ENCODE peak calls at places on chromosomes 11 and 22, in four cellular contexts. H, J, F and Z are unnamed samples.

GRCh38 chr11:114085965-114086364 is 26.5 kb downstream of the ZBTB16 start:
- DNase-seq in F (no peak), J (no peak), H (no peak), Z (no peak)

GRCh38 chr11:113974741-113975470 is at the start of gene HTR3A:
- DNase-seq in J (peak; percentile 43), F (peak; percentile 9), H (peak; percentile 43), Z (no peak)

GRCh38 chr11:45026835-45027234 is 76.2 kb upstream of the TP53I11 start:
- DNase-seq in H (peak; percentile 28), J (no peak), F (no peak), Z (no peak)

GRCh38 chr11:94815705-94816344 is 47.7 kb downstream of the AMOTL1 start:
- DNase-seq in F (no peak), H (no peak), J (no peak), Z (no peak)

GRCh38 chr11:119344291-119345010 is 2.1 kb downstream of the MFRP start:
- DNase-seq in J (no peak), F (no peak), H (no peak), Z (no peak)

GRCh38 chr11:70097783-70098182 is 19.7 kb downstream of the ANO1 start:
- DNase-seq in H (no peak), J (no peak), F (no peak), Z (no peak)

GRCh38 chr11:1778141-1778911 is 14.6 kb upstream of the CTSD start:
- DNase-seq in J (no peak), F (no peak), H (peak; percentile 16), Z (no peak)

GRCh38 chr11:35352107-35352888 is 67.1 kb downstream of the SLC1A2 start:
- DNase-seq in F (no peak), H (no peak), J (no peak), Z (no peak)

GRCh38 chr11:77126861-77127673 is 979 bp upstream of the MYO7A start:
- DNase-seq in F (no peak), J (no peak), H (peak; percentile 89), Z (no peak)

GRCh38 chr11:69108030-69108429 is 47.7 kb upstream of the SMIM38 start:
- DNase-seq in J (no peak), F (no peak), H (no peak), Z (no peak)

GRCh38 chr22:40039482-40039881 is 44.7 kb downstream of the FAM83F start:
- DNase-seq in H (no peak), F (no peak), J (no peak), Z (no peak)

GRCh38 chr11:57325735-57326048 is 940 bp upstream of the TNKS1BP1 start:
- DNase-seq in H (peak; percentile 51), J (no peak), F (no peak), Z (no peak)

GRCh38 chr11:86116386-86116726 is 47.5 kb upstream of the PICALM start:
- DNase-seq in H (peak; percentile 16), F (no peak), J (no peak), Z (no peak)

GRCh38 chr22:33431300-33431699 is 373.1 kb upstream of the SYN3 start:
- DNase-seq in H (no peak), F (no peak), J (no peak), Z (no peak)

GRCh38 chr11:112174789-112175595 is at the start of gene BCO2:
- DNase-seq in H (peak; percentile 79), F (peak; percentile 70), J (no peak), Z (peak; percentile 74)
- TF ChIP-seq SIN3A in H (no peak), F (no peak), J (peak; percentile 68), Z (no peak)

GRCh38 chr22:37069319-37069718 is 17.8 kb downstream of the KCTD17 start:
- DNase-seq in H (no peak), F (no peak), J (no peak), Z (no peak)
- H3K4me3 ChIP-seq in H (no peak overlapping the region), F (no peak overlapping the region), J (peak overlapping the region; percentile 31), Z (no peak overlapping the region)

GRCh38 chr11:108963118-108963517 is 298.2 kb downstream of the DDX10 start:
- DNase-seq in J (no peak), F (no peak), H (no peak), Z (no peak)

GRCh38 chr11:108966206-108966605 is 301.3 kb downstream of the DDX10 start:
- DNase-seq in J (no peak), H (no peak), F (no peak), Z (no peak)

GRCh38 chr11:108967571-108967970 is 302.7 kb downstream of the DDX10 start:
- DNase-seq in J (no peak), H (peak; percentile 58), F (no peak), Z (no peak)

GRCh38 chr11:108966978-108967377 is 302.1 kb downstream of the DDX10 start:
- DNase-seq in H (no peak), F (no peak), J (no peak), Z (no peak)

GRCh38 chr11:108965602-108966001 is 300.7 kb downstream of the DDX10 start:
- DNase-seq in J (no peak), F (no peak), H (no peak), Z (no peak)
- TF ChIP-seq SIN3A in J (no peak), F (no peak), H (no peak), Z (no peak)

DNA sequence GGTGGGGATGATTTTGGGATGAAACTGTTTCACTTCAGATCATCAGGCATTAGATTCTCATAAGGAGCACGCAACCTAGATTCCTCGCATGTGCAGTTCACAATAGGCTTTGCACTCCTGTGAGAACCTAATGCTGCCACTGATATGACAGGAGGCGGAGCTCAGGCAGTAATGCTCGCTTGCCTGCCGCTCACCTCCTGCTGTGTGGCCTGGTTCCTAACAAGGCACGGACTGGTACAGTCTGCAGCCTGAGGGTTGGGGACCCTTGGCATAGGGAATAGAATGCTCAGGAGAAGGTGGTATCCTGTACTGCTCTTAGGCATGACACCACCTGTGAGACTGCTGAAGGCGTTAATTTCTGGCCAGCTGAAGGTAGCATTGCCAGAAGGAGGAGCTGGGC is 47.0 kb downstream of the STIM1 start:
- DNase-seq in F (no peak), H (no peak), J (no peak), Z (no peak)
- H3K4me3 ChIP-seq in F (no peak overlapping the region), H (no peak overlapping the region), J (no peak overlapping the region), Z (no peak overlapping the region)

GRCh38 chr11:14904745-14905103 is 12.7 kb upstream of the CYP2R1 start:
- DNase-seq in F (no peak), H (no peak), J (no peak), Z (no peak)

GRCh38 chr11:14905104-14906033 is 13.3 kb upstream of the CYP2R1 start:
- DNase-seq in H (peak; percentile 27), J (peak; percentile 74), F (no peak), Z (no peak)

GRCh38 chr11:14907411-14908213 is 15.6 kb upstream of the CYP2R1 start:
- DNase-seq in F (peak; percentile 71), H (peak; percentile 71), J (no peak), Z (no peak)

GRCh38 chr11:14906614-14907392 is 14.8 kb upstream of the CYP2R1 start:
- DNase-seq in H (peak; percentile 15), F (no peak), J (no peak), Z (no peak)

DNA sequence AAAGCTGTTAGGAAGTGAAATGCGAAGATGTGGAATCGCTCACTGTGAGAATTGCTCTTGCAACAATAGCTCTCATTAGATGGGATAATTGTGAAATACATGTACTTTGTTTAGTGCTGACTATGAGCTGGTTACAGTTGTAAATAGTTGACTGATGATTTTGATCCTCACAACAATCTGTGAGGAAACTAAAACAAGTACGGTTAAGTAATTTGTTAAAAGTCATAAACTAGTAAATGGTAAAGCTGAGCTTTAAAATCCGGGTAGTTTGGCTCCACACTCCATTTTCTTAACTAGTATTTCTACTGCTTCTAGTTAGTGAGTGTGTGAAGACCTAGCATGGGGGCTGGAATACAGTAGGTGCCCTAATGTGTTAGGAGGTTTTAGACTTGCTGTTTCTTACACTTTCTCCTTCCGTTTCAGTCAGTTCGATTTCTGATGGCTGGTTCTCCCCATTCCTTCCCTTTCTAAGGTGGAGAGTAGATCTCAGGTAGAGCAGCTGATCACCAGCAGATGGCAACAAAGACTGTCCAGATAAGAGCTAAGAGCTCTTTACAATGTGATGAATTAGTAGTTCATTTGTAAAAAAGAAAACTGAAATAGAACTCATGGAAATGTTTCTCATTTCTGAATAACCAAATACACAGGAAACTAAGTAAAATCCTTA is 16.3 kb upstream of the CYP2R1 start:
- DNase-seq in F (peak; percentile 44), H (peak; percentile 55), J (no peak), Z (no peak)
- TF ChIP-seq SIN3A in F (no peak), H (no peak), J (no peak), Z (no peak)

DNA sequence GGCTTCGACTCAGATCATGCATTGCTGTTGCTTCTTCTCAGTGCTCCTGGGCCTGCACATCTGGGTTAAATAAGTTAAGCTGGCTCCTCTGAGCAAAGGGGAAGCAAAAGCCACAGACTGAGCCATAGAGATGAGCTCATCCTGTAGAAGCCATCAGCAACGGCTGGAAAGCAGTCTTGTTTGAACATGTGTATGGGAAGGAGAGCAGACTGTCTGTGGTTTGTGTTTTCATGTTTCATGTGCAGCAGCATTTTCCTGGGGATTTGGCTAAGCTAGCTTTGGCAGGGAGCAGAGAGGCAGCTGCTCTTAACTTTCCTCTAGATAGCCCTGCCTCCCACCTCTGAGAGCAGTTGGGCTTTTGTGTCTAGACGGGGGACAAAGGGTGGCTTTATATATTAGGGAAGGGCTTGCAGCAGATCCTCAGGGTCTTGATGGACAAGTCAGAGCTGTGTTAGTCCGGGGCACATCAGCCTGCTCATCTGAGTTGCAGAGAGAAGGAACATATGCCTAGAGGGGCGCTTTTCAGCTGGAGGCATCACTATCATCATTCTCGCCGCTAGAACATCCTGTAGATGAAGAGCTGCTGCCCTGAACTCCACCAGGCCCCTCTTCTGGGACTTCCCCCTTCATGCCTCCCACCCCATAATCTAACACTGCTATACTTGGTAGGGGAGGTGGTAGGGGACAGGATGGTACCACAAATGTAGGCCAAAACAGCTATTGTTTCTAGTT is 14.9 kb downstream of the DCPS start:
- DNase-seq in F (no peak), J (no peak), H (peak; percentile 46), Z (no peak)
- H3K4me3 ChIP-seq in F (no peak overlapping the region), J (no peak overlapping the region), H (no peak overlapping the region), Z (no peak overlapping the region)

GRCh38 chr11:9664276-9665171 is 647 bp downstream of the SWAP70 start:
- DNase-seq in H (no peak), J (no peak), F (peak; percentile 29), Z (peak; percentile 25)
- TF ChIP-seq SIN3A in H (no peak), J (no peak), F (peak; percentile 3), Z (peak; percentile 80)